ENCODE peak calls at places on chromosomes 1 and 21, in five cellular contexts. O is transverse colon, S is IMR-90, G is body of pancreas, N is heart left ventricle. M is an unnamed sample.

GRCh38 chr1:97806336-97806735 is 114.5 kb downstream of the DPYD start:
- DNase-seq in S (no peak), G (no peak), N (no peak), O (no peak), M (no peak)

GRCh38 chr1:159653201-159653600 is 61.2 kb downstream of the CRP start:
- DNase-seq in S (no peak), N (no peak), O (no peak), G (no peak), M (no peak)

GRCh38 chr1:201552941-201553341 is 14.0 kb downstream of the NAV1 start:
- DNase-seq in O (no peak), N (no peak), G (no peak), S (peak; percentile 76), M (no peak)

GRCh38 chr1:6627841-6628545 is 3.3 kb downstream of the THAP3 start:
- DNase-seq in N (no peak), G (no peak), O (no peak), S (no peak), M (no peak)

GRCh38 chr1:103190746-103191145 is 82.4 kb upstream of the COL11A1 start:
- DNase-seq in S (no peak), N (no peak), O (no peak), G (no peak), M (no peak)

GRCh38 chr1:233359431-233359830 is 31.9 kb downstream of the MAP3K21 start:
- DNase-seq in G (peak; percentile 89), O (peak; percentile 64), N (no peak), S (no peak), M (no peak)

GRCh38 chr1:30852026-30852425 is 56.5 kb downstream of the SDC3 start:
- DNase-seq in N (peak; percentile 82), O (peak; percentile 73), S (peak; percentile 67), G (peak; percentile 84), M (no peak)

GRCh38 chr21:37509802-37510393 is 143.3 kb downstream of the DYRK1A start:
- DNase-seq in O (no peak), G (no peak), S (peak; percentile 62), N (no peak), M (peak; percentile 63)

GRCh38 chr1:1109743-1110142 is 6.1 kb downstream of the C1orf159 start:
- DNase-seq in N (peak; percentile 1), O (peak; percentile 89), S (no peak), G (no peak), M (no peak)

GRCh38 chr1:27527857-27528700 is 38.1 kb upstream of the WASF2 start:
- DNase-seq in G (peak; percentile 66), S (no peak), O (peak; percentile 83), N (peak; percentile 74), M (peak; percentile 71)

GRCh38 chr21:27734146-27734545 is 767.3 kb upstream of the ADAMTS5 start:
- DNase-seq in N (no peak), O (no peak), G (no peak), S (peak; percentile 91), M (no peak)

GRCh38 chr1:244140420-244140819 is 89.3 kb downstream of the ZBTB18 start:
- DNase-seq in G (no peak), O (no peak), N (no peak), S (no peak), M (no peak)

GRCh38 chr1:231420299-231420958 is 1.7 kb downstream of the EGLN1 start:
- DNase-seq in N (no peak), S (peak; percentile 32), G (no peak), O (no peak), M (peak; percentile 59)

GRCh38 chr1:53293123-53293522 is 34.7 kb downstream of the LRP8 start:
- DNase-seq in S (no peak), N (no peak), O (no peak), G (no peak), M (no peak)

GRCh38 chr1:9035226-9035625 is 9.0 kb upstream of the SLC2A7 start:
- DNase-seq in O (no peak), S (no peak), N (no peak), G (no peak), M (no peak)
- TF ChIP-seq POLR2A in O (no peak), S (no peak), N (no peak), G (no peak), M (no peak)

DNA sequence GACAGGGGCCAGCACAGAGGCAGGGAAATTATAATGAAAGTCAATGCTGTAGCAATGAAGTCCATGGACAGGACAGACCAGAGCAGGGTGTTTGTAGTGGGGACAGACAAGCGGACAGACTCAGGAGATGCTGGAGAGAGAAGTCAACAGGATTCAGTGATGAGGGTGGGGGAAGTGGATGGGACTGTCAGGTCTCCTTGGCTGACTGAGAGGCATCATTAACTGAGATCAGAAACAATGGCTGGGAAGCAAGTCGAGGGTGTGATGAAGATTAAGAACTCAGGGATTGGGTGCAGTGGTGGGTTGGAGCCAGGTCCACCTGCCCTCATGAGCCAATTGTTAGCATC is 25.5 kb downstream of the CD58 start:
- DNase-seq in O (no peak), S (no peak), N (no peak), G (no peak), M (no peak)
- TF ChIP-seq POLR2A in O (no peak), S (no peak), N (no peak), G (no peak), M (no peak)

GRCh38 chr1:153956997-153957715 is 1.3 kb downstream of the CRTC2 start:
- DNase-seq in N (no peak), O (no peak), G (no peak), S (no peak), M (no peak)
- TF ChIP-seq POLR2A in N (no peak), O (no peak), G (no peak), S (no peak), M (no peak)

GRCh38 chr1:185316163-185317033 is 645 bp downstream of the IVNS1ABP start:
- DNase-seq in O (peak; percentile 95), S (peak; percentile 88), N (peak; percentile 97), G (peak; percentile 94), M (peak; percentile 94)
- TF ChIP-seq POLR2A in O (peak; percentile 42), S (peak; percentile 89), N (peak; percentile 32), G (no peak), M (peak; percentile 46)

M was measured in erythroblast.